ENCODE peak calls at places on chromosomes 3 and 15, in four cellular contexts. U is AG04450; N is stimulated activated naive CD8-positive, alpha-beta T cell treated with anti-CD3 and anti-CD28 coated beads, Interleukin-15, amount 100 ng/mL, for 72 hours; T is neural progenitor cell. P is an unnamed sample.

GRCh38 chr3:78707094-78707493 is 1060.7 kb downstream of the ROBO1 start:
- DNase-seq in T (peak), N (no peak), U (no peak), P (no peak)

GRCh38 chr3:71045917-71046282 is 537.6 kb downstream of the FOXP1 start:
- DNase-seq in N (no peak), T (no peak), U (no peak), P (no peak)

GRCh38 chr15:73712107-73712506 is 27.9 kb downstream of the CD276 start:
- DNase-seq in U (no peak), N (no peak), T (peak), P (no peak)

GRCh38 chr3:69288161-69288895 is 97.6 kb downstream of the FRMD4B start:
- DNase-seq in T (peak), U (no peak), N (peak), P (no peak)

GRCh38 chr3:18786924-18787323 is 361.4 kb upstream of the KCNH8 start:
- DNase-seq in N (no peak), U (no peak), T (no peak), P (no peak)

GRCh38 chr15:60426870-60427528 is 29.2 kb upstream of the ANXA2 start:
- DNase-seq in T (no peak), U (no peak), N (no peak), P (no peak)

GRCh38 chr15:85035980-85036379 is 54.3 kb downstream of the PDE8A start:
- DNase-seq in N (no peak), U (no peak), T (no peak), P (no peak)

GRCh38 chr15:59280855-59281254 is 74.2 kb downstream of the LDHAL6B start:
- DNase-seq in T (no peak), U (no peak), N (no peak), P (no peak)

GRCh38 chr15:40796041-40796440 is 10.8 kb upstream of the ZFYVE19 start:
- DNase-seq in U (no peak), T (no peak), N (no peak), P (no peak)

GRCh38 chr15:73954188-73955145 is 28.2 kb downstream of the LOXL1 start:
- DNase-seq in T (no peak), U (no peak), N (no peak), P (no peak)

GRCh38 chr15:99100245-99101173 is 4.4 kb upstream of the SYNM start:
- DNase-seq in T (peak), U (no peak), N (peak), P (peak)

GRCh38 chr15:93298901-93299300 is 209.9 kb upstream of the RGMA start:
- DNase-seq in T (no peak), U (no peak), N (no peak), P (no peak)

GRCh38 chr15:53586815-53587214 is 172.6 kb downstream of the WDR72 start:
- DNase-seq in T (peak), U (no peak), N (peak), P (peak)

GRCh38 chr15:91950631-91951384 is 97.3 kb downstream of the SLCO3A1 start:
- DNase-seq in T (no peak), U (no peak), N (no peak), P (no peak)

GRCh38 chr3:197035577-197035976 is 6.0 kb upstream of the MELTF start:
- DNase-seq in N (no peak), T (no peak), U (no peak), P (no peak)

GRCh38 chr3:21158801-21159564 is 592.0 kb downstream of the ZNF385D start:
- DNase-seq in N (no peak), U (no peak), T (no peak), P (no peak)

GRCh38 chr3:8851703-8852102 is 82.3 kb upstream of the OXTR start:
- DNase-seq in T (no peak), U (peak), N (no peak), P (no peak)

GRCh38 chr3:35305406-35305805 is 333.9 kb upstream of the ARPP21 start:
- DNase-seq in T (no peak), U (no peak), N (no peak), P (no peak)

GRCh38 chr15:85543741-85544155 is 163.3 kb downstream of the AKAP13 start:
- DNase-seq in N (peak), T (no peak), U (no peak), P (no peak)

GRCh38 chr3:190238871-190239270 is 83.4 kb downstream of the CLDN1 start:
- DNase-seq in N (no peak), T (no peak), U (no peak), P (no peak)

P was measured in GM12891.